ENCODE peak calls at places on chromosomes 6 and 20, in four cellular contexts. One of them, this sample, is unnamed.

GRCh38 chr6:153941768-153942167 is 97.3 kb upstream of the OPRM1 start:
- DNase-seq in colonic mucosa: peak; percentile 54
- DNase-seq in BE2C: peak; percentile 32
- DNase-seq in psoas muscle: no peak
- DNase-seq in this sample: no peak

GRCh38 chr6:137878810-137879285 is 11.8 kb downstream of the TNFAIP3 start:
- DNase-seq in colonic mucosa: no peak
- DNase-seq in BE2C: peak; percentile 63
- DNase-seq in psoas muscle: peak; percentile 82
- DNase-seq in this sample: peak; percentile 46

GRCh38 chr20:5492941-5493340 is 176.2 kb upstream of the PROKR2 start:
- DNase-seq in colonic mucosa: no peak
- DNase-seq in BE2C: no peak
- DNase-seq in psoas muscle: no peak
- DNase-seq in this sample: no peak

GRCh38 chr6:23498013-23498412 is 628.0 kb upstream of the NRSN1 start:
- DNase-seq in colonic mucosa: no peak
- DNase-seq in BE2C: no peak
- DNase-seq in psoas muscle: no peak
- DNase-seq in this sample: no peak

GRCh38 chr20:20395856-20396600 is 28.1 kb downstream of the INSM1 start:
- DNase-seq in colonic mucosa: no peak
- DNase-seq in BE2C: no peak
- DNase-seq in psoas muscle: no peak
- DNase-seq in this sample: no peak

GRCh38 chr20:42549496-42549895 is 640.2 kb downstream of the PTPRT start:
- DNase-seq in colonic mucosa: no peak
- DNase-seq in BE2C: no peak
- DNase-seq in psoas muscle: no peak
- DNase-seq in this sample: no peak

GRCh38 chr6:166737231-166737630 is 110.2 kb upstream of the RPS6KA2 start:
- DNase-seq in colonic mucosa: no peak
- DNase-seq in BE2C: no peak
- DNase-seq in psoas muscle: no peak
- DNase-seq in this sample: no peak

GRCh38 chr20:33415948-33416347 is 14.6 kb upstream of the CDK5RAP1 start:
- DNase-seq in colonic mucosa: peak; percentile 29
- DNase-seq in BE2C: peak; percentile 64
- DNase-seq in psoas muscle: peak; percentile 74
- DNase-seq in this sample: no peak

GRCh38 chr6:104572901-104573300 is 286.8 kb downstream of the HACE1 start:
- DNase-seq in colonic mucosa: no peak
- DNase-seq in BE2C: no peak
- DNase-seq in psoas muscle: no peak
- DNase-seq in this sample: no peak

GRCh38 chr6:131998255-131998982 is 47.2 kb upstream of the CCN2 start:
- DNase-seq in colonic mucosa: no peak
- DNase-seq in BE2C: no peak
- DNase-seq in psoas muscle: no peak
- DNase-seq in this sample: no peak

GRCh38 chr6:157099912-157100593 is 223.3 kb downstream of the TMEM242 start:
- DNase-seq in colonic mucosa: no peak
- DNase-seq in BE2C: no peak
- DNase-seq in psoas muscle: no peak
- DNase-seq in this sample: peak; percentile 50

GRCh38 chr6:3482869-3483268 is 26.0 kb upstream of the SLC22A23 start:
- DNase-seq in colonic mucosa: no peak
- DNase-seq in BE2C: no peak
- DNase-seq in psoas muscle: no peak
- DNase-seq in this sample: no peak

GRCh38 chr20:47202765-47203667 is 153.5 kb downstream of the ZMYND8 start:
- DNase-seq in colonic mucosa: no peak
- DNase-seq in BE2C: no peak
- DNase-seq in psoas muscle: peak; percentile 24
- DNase-seq in this sample: no peak

GRCh38 chr6:153842491-153842890 is 196.5 kb upstream of the OPRM1 start:
- DNase-seq in colonic mucosa: no peak
- DNase-seq in BE2C: no peak
- DNase-seq in psoas muscle: no peak
- DNase-seq in this sample: no peak

GRCh38 chr6:170445487-170445886 is 107.6 kb downstream of the PSMB1 start:
- DNase-seq in colonic mucosa: no peak
- DNase-seq in BE2C: no peak
- DNase-seq in psoas muscle: peak; percentile 77
- DNase-seq in this sample: no peak

GRCh38 chr20:17558154-17558940 is 11.5 kb upstream of the DSTN start:
- DNase-seq in colonic mucosa: peak; percentile 34
- DNase-seq in BE2C: no peak
- DNase-seq in psoas muscle: no peak
- DNase-seq in this sample: no peak

GRCh38 chr20:46415773-46416172 is 9.4 kb upstream of the ELMO2 start:
- DNase-seq in colonic mucosa: no peak
- DNase-seq in BE2C: no peak
- DNase-seq in psoas muscle: no peak
- DNase-seq in this sample: no peak

GRCh38 chr6:33815854-33816253 is 12.1 kb upstream of the MLN start:
- DNase-seq in colonic mucosa: no peak
- DNase-seq in BE2C: peak; percentile 74
- DNase-seq in psoas muscle: no peak
- DNase-seq in this sample: no peak

GRCh38 chr20:7798176-7798575 is 142.1 kb downstream of the HAO1 start:
- DNase-seq in colonic mucosa: no peak
- DNase-seq in BE2C: no peak
- DNase-seq in psoas muscle: no peak
- DNase-seq in this sample: no peak

GRCh38 chr6:136076496-136076895 is 173.6 kb downstream of the MTFR2 start:
- DNase-seq in colonic mucosa: no peak
- DNase-seq in BE2C: no peak
- DNase-seq in psoas muscle: no peak
- DNase-seq in this sample: no peak

GRCh38 chr6:2021713-2022125 is 223.7 kb downstream of the GMDS start:
- DNase-seq in colonic mucosa: peak; percentile 90
- DNase-seq in BE2C: peak; percentile 56
- DNase-seq in psoas muscle: peak; percentile 81
- DNase-seq in this sample: no peak

GRCh38 chr20:34872604-34873224 is at the start of gene GGT7:
- DNase-seq in colonic mucosa: peak; percentile 86
- DNase-seq in BE2C: peak; percentile 89
- DNase-seq in psoas muscle: peak; percentile 92
- DNase-seq in this sample: peak; percentile 83

GRCh38 chr6:71419217-71419953 is 130.8 kb downstream of the OGFRL1 start:
- DNase-seq in colonic mucosa: no peak
- DNase-seq in BE2C: no peak
- DNase-seq in psoas muscle: no peak
- DNase-seq in this sample: no peak

GRCh38 chr6:43705996-43706395 is 18.4 kb upstream of the MRPS18A start:
- DNase-seq in colonic mucosa: no peak
- DNase-seq in BE2C: no peak
- DNase-seq in psoas muscle: no peak
- DNase-seq in this sample: no peak

GRCh38 chr20:12276011-12276673 is 358.4 kb downstream of the BTBD3 start:
- DNase-seq in colonic mucosa: no peak
- DNase-seq in BE2C: no peak
- DNase-seq in psoas muscle: no peak
- DNase-seq in this sample: no peak

GRCh38 chr6:26493258-26493657 is 6.8 kb upstream of the BTN1A1 start:
- DNase-seq in colonic mucosa: no peak
- DNase-seq in BE2C: no peak
- DNase-seq in psoas muscle: no peak
- DNase-seq in this sample: no peak

GRCh38 chr6:138004423-138005287 is 102.6 kb downstream of the PERP start:
- DNase-seq in colonic mucosa: peak; percentile 46
- DNase-seq in BE2C: no peak
- DNase-seq in psoas muscle: no peak
- DNase-seq in this sample: peak; percentile 18

GRCh38 chr6:3847521-3847920 is 1.7 kb upstream of the FAM50B start:
- DNase-seq in colonic mucosa: no peak
- DNase-seq in BE2C: no peak
- DNase-seq in psoas muscle: no peak
- DNase-seq in this sample: no peak

GRCh38 chr6:143176090-143177021 is 115.7 kb downstream of the AIG1 start:
- DNase-seq in colonic mucosa: no peak
- DNase-seq in BE2C: peak; percentile 19
- DNase-seq in psoas muscle: no peak
- DNase-seq in this sample: no peak

GRCh38 chr6:65569505-65569904 is 137.5 kb downstream of the EYS start:
- DNase-seq in colonic mucosa: no peak
- DNase-seq in BE2C: no peak
- DNase-seq in psoas muscle: no peak
- DNase-seq in this sample: no peak

DNA sequence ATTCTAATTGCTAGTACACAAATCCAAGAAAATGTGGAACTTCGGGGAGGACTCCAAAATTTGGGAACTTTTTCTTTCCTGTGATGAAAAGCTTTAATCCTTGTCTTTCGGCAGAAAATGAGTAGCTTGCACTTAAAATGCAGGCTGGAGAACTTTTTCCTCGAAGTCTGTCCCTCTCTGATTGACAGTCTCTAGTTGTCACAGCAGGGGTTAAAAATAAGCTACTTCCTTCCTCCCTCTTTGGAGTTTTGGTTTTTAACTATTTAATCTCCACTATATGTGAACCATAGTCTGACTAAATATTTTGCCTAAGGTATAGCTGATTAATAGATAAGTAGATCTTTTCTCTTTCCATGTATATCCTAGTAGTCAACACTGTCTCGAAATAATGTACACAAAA is 66.8 kb upstream of the MBOAT1 start:
- DNase-seq in colonic mucosa: no peak
- DNase-seq in BE2C: no peak
- DNase-seq in psoas muscle: no peak
- DNase-seq in this sample: no peak
- H3K4me1 ChIP-seq in colonic mucosa: no peaks in the 10 kb centered on the region
- H3K4me1 ChIP-seq in BE2C: no peaks in the 10 kb centered on the region
- H3K4me1 ChIP-seq in psoas muscle: no peaks in the 10 kb centered on the region
- H3K4me1 ChIP-seq in this sample: no peaks in the 10 kb centered on the region

GRCh38 chr6:37560737-37561103 is 61.0 kb upstream of the CCDC167 start:
- DNase-seq in colonic mucosa: no peak
- DNase-seq in BE2C: no peak
- DNase-seq in psoas muscle: no peak
- DNase-seq in this sample: no peak

GRCh38 chr6:37559060-37559459 is 59.4 kb upstream of the CCDC167 start:
- DNase-seq in colonic mucosa: no peak
- DNase-seq in BE2C: no peak
- DNase-seq in psoas muscle: no peak
- DNase-seq in this sample: no peak

GRCh38 chr6:37558646-37559045 is 59.0 kb upstream of the CCDC167 start:
- DNase-seq in colonic mucosa: no peak
- DNase-seq in BE2C: no peak
- DNase-seq in psoas muscle: no peak
- DNase-seq in this sample: no peak

GRCh38 chr6:37558158-37558557 is 58.5 kb upstream of the CCDC167 start:
- DNase-seq in colonic mucosa: no peak
- DNase-seq in BE2C: no peak
- DNase-seq in psoas muscle: no peak
- DNase-seq in this sample: no peak

DNA sequence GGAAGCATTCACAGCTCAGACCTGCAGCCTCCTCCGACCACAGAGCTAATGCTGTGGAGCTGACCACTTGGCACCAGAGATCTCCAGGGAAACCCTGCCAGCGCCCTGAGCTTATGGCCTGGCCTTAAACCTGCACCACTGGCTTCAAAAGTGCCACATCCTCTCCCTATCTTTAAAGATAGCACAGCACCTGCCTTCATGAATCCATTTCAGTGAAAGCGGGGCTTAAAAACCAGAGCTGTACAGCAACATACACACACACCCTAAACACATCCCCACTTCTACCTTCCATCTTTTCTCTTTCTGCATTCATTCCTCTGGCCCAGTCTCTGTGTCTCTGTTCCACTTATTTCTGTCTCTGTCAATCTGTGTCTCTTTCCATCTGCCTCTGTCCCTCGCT is 59.8 kb upstream of the CCDC167 start:
- DNase-seq in colonic mucosa: no peak
- DNase-seq in BE2C: no peak
- DNase-seq in psoas muscle: no peak
- DNase-seq in this sample: no peak
- H3K4me1 ChIP-seq in colonic mucosa: no peaks in the 10 kb centered on the region
- H3K4me1 ChIP-seq in BE2C: peaks cover 21% of the 10 kb centered on the region
- H3K4me1 ChIP-seq in psoas muscle: no peaks in the 10 kb centered on the region
- H3K4me1 ChIP-seq in this sample: peaks cover 14% of the 10 kb centered on the region

GRCh38 chr6:41566961-41567360 is 20.8 kb downstream of the FOXP4 start:
- DNase-seq in colonic mucosa: no peak
- DNase-seq in BE2C: no peak
- DNase-seq in psoas muscle: no peak
- DNase-seq in this sample: no peak
- H3K4me1 ChIP-seq in colonic mucosa: no peaks in the 10 kb centered on the region
- H3K4me1 ChIP-seq in BE2C: peaks cover 2% of the 10 kb centered on the region
- H3K4me1 ChIP-seq in psoas muscle: peaks cover 14% of the 10 kb centered on the region
- H3K4me1 ChIP-seq in this sample: no peaks in the 10 kb centered on the region

DNA sequence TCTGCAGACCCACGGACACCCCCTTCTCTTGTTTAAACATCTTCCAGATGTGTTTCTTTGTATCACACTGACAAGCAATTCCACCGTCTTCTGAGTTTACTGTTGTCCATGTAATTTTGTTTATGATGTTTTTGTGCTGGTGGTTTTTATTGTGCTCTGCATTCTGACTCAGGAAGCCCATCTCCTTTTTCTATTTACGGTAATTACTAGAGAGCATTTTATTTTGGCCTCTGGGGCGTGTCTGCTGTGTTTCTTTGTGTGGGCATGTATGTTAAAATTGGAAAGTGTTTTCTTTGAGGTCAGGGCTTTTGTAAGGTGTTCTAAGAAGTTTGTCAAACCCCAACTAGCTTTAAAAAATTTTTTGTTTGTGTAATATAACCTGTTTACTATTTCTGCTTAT is 112.0 kb downstream of the JARID2 start:
- DNase-seq in colonic mucosa: no peak
- DNase-seq in BE2C: no peak
- DNase-seq in psoas muscle: no peak
- DNase-seq in this sample: no peak
- H3K4me1 ChIP-seq in colonic mucosa: no peaks in the 10 kb centered on the region
- H3K4me1 ChIP-seq in BE2C: peaks cover 36% of the 10 kb centered on the region
- H3K4me1 ChIP-seq in psoas muscle: peaks cover 66% of the 10 kb centered on the region
- H3K4me1 ChIP-seq in this sample: peaks cover 15% of the 10 kb centered on the region